ENCODE peak calls at places on chromosomes 3 and 15, in nine cellular contexts. E is NCI-H774; U is activated T-cell treated with anti-CD3 and anti-CD28 coated beads for 1 hour; M is ACHN; L is kidney epithelial cell; I is Daoy; S is body of pancreas; V is stimulated activated effector memory CD8-positive, alpha-beta T cell treated with anti-CD3 and anti-CD28 coated beads, Interleukin-12 subunit alpha, Interleukin-12 subunit beta, amount 100 ng/mL, for 72 hours; P is thoracic aorta. X is an unnamed sample.

GRCh38 chr3:42979044-42979962 is at the start of gene GASK1A:
- DNase-seq in U (no peak), V (no peak), S (peak; percentile 47), L (no peak), E (no peak), P (no peak), I (peak; percentile 17), M (no peak), X (peak; percentile 76)

GRCh38 chr15:67067930-67068542 is 2.6 kb downstream of the SMAD3 start:
- DNase-seq in M (no peak), S (no peak), I (no peak), P (no peak), E (no peak), L (no peak), U (no peak), V (no peak), X (no peak)

GRCh38 chr15:99671926-99672701 is 61.1 kb downstream of the LYSMD4 start:
- DNase-seq in I (no peak), U (no peak), L (no peak), E (no peak), V (no peak), S (no peak), P (no peak), M (no peak), X (no peak)

GRCh38 chr3:45724919-45725318 is 35.7 kb downstream of the SACM1L start:
- DNase-seq in P (no peak), E (no peak), M (no peak), L (no peak), S (no peak), I (no peak), V (no peak), U (no peak), X (no peak)

GRCh38 chr3:155232605-155233004 is 60.9 kb downstream of the STRIT1 start:
- DNase-seq in M (no peak), U (no peak), L (peak; percentile 78), I (no peak), V (no peak), E (peak; percentile 33), S (peak; percentile 31), P (peak; percentile 18), X (peak; percentile 38)

GRCh38 chr3:105365536-105366301 is 990 bp upstream of the ALCAM start:
- DNase-seq in P (no peak), I (peak; percentile 46), V (no peak), E (no peak), L (no peak), M (peak; percentile 59), U (no peak), S (peak; percentile 26), X (no peak)

GRCh38 chr3:132879651-132880050 is 157.4 kb upstream of the NPHP3 start:
- DNase-seq in M (no peak), L (peak; percentile 19), E (no peak), P (no peak), U (no peak), I (peak; percentile 11), S (no peak), V (no peak), X (no peak)

GRCh38 chr3:3192481-3192764 is 12.9 kb upstream of the CRBN start:
- DNase-seq in U (no peak), P (no peak), M (no peak), E (no peak), I (no peak), L (no peak), V (no peak), S (no peak), X (no peak)

GRCh38 chr15:86382341-86382740 is 302.7 kb downstream of the AGBL1 start:
- DNase-seq in M (no peak), U (no peak), V (no peak), P (no peak), E (no peak), I (no peak), L (no peak), S (no peak), X (no peak)

GRCh38 chr3:149299938-149300791 is 33.3 kb downstream of the TM4SF18 start:
- DNase-seq in U (no peak), I (peak; percentile 95), S (peak; percentile 55), P (no peak), E (peak; percentile 78), L (peak; percentile 95), M (peak; percentile 96), V (no peak), X (no peak)

GRCh38 chr3:1552831-1553230 is 460.0 kb downstream of the CNTN6 start:
- DNase-seq in S (no peak), E (no peak), M (no peak), P (no peak), L (no peak), U (no peak), I (no peak), V (no peak), X (no peak)

GRCh38 chr3:169091196-169091595 is 572.3 kb downstream of the MECOM start:
- DNase-seq in P (no peak), V (no peak), S (no peak), L (no peak), U (no peak), I (peak; percentile 28), E (no peak), M (no peak), X (no peak)

GRCh38 chr3:63724987-63725386 is 72.5 kb downstream of the SNTN start:
- DNase-seq in P (no peak), E (no peak), V (no peak), M (peak; percentile 92), S (peak; percentile 33), U (no peak), L (peak; percentile 88), I (peak; percentile 89), X (no peak)

GRCh38 chr3:171374661-171375285 is 85.4 kb downstream of the TNIK start:
- DNase-seq in E (no peak), L (no peak), U (no peak), P (no peak), M (no peak), S (no peak), I (peak; percentile 72), V (no peak), X (no peak)

GRCh38 chr3:125052671-125053303 is 3.0 kb downstream of the HEG1 start:
- DNase-seq in V (no peak), L (no peak), P (no peak), U (no peak), E (no peak), I (peak; percentile 84), M (peak; percentile 51), S (no peak), X (no peak)

GRCh38 chr3:134430950-134431445 is 54.8 kb downstream of the ANAPC13 start:
- DNase-seq in U (no peak), M (no peak), I (no peak), E (peak; percentile 55), P (no peak), L (no peak), S (no peak), V (no peak), X (no peak)

GRCh38 chr15:40766906-40767837 is 2.6 kb upstream of the C15orf62 start:
- DNase-seq in P (no peak), L (no peak), I (peak; percentile 81), S (no peak), U (no peak), E (no peak), M (peak; percentile 63), V (no peak), X (no peak)

GRCh38 chr3:168096210-168096795 is 579 bp upstream of the GOLIM4 start:
- DNase-seq in I (peak; percentile 92), M (peak; percentile 89), U (no peak), L (peak; percentile 72), S (peak; percentile 68), P (peak; percentile 43), V (peak; percentile 50), E (peak; percentile 89), X (peak; percentile 81)

GRCh38 chr3:17135696-17136095 is 250.9 kb downstream of the PLCL2 start:
- DNase-seq in P (no peak), M (no peak), I (no peak), E (no peak), U (no peak), V (no peak), S (no peak), L (no peak), X (peak; percentile 22)

GRCh38 chr3:45409921-45410320 is 21.5 kb downstream of the LARS2 start:
- DNase-seq in P (no peak), V (no peak), M (no peak), U (no peak), I (no peak), E (no peak), S (no peak), L (no peak), X (no peak)

GRCh38 chr3:124372784-124373183 is 357.5 kb upstream of the UMPS start:
- DNase-seq in I (no peak), E (no peak), V (no peak), L (no peak), P (no peak), S (no peak), M (no peak), U (no peak), X (no peak)

GRCh38 chr3:123099331-123100191 is 32.7 kb downstream of the PDIA5 start:
- DNase-seq in V (no peak), S (no peak), P (no peak), L (no peak), I (no peak), E (no peak), M (no peak), U (no peak), X (no peak)

GRCh38 chr3:66778749-66779148 is 219.4 kb upstream of the KBTBD8 start:
- DNase-seq in U (no peak), E (no peak), V (peak; percentile 53), S (no peak), M (no peak), L (no peak), P (no peak), I (no peak), X (no peak)

GRCh38 chr3:43958973-43959372 is 268.2 kb downstream of the ABHD5 start:
- DNase-seq in E (no peak), M (no peak), S (no peak), U (no peak), L (no peak), I (no peak), P (no peak), V (no peak), X (no peak)

GRCh38 chr3:33612641-33613040 is 105.4 kb downstream of the CLASP2 start:
- DNase-seq in S (no peak), U (no peak), M (no peak), I (no peak), E (no peak), V (no peak), P (no peak), L (no peak), X (no peak)

GRCh38 chr15:39859609-39860008 is 60.5 kb downstream of the GPR176 start:
- DNase-seq in P (no peak), U (no peak), S (no peak), I (no peak), L (no peak), E (no peak), M (no peak), V (no peak), X (no peak)

GRCh38 chr15:35038655-35039534 is 46.2 kb downstream of the NANOGP8 start:
- DNase-seq in U (no peak), V (no peak), P (no peak), E (no peak), M (no peak), L (no peak), I (no peak), S (no peak), X (no peak)